ENCODE peak calls at places on chromosome 1, in seven cellular contexts. V is IMR-90, X is pancreas, U is breast epithelium, Q is heart left ventricle, I is GM23338, F is lower lobe of right lung. A is an unnamed sample.
A peak's percentile ranks its signal among the peaks of the same experiment; 100 is the strongest.

GRCh38 chr1:61980561-61980960 is 214.1 kb upstream of the L1TD1 start:
- DNase-seq in F (no peak), Q (no peak), V (no peak), X (no peak), U (no peak), I (peak; percentile 58), A (no peak)

GRCh38 chr1:36304521-36304920 is 1.6 kb upstream of the SH3D21 start:
- DNase-seq in V (no peak), U (no peak), I (no peak), X (peak; percentile 32), F (peak; percentile 57), Q (no peak), A (no peak)

GRCh38 chr1:155140630-155140953 is 261 bp upstream of the DPM3 start:
- DNase-seq in I (no peak), Q (no peak), V (no peak), U (no peak), F (no peak), X (no peak), A (no peak)

GRCh38 chr1:118988186-118989005 is at the start of gene TBX15:
- DNase-seq in U (no peak), Q (no peak), V (no peak), F (no peak), I (peak; percentile 92), X (no peak), A (no peak)

GRCh38 chr1:171984850-171985485 is 143.7 kb downstream of the DNM3 start:
- DNase-seq in V (peak; percentile 49), I (peak; percentile 72), U (no peak), F (no peak), X (no peak), Q (no peak), A (no peak)

GRCh38 chr1:168803696-168804510 is 74.9 kb upstream of the DPT start:
- DNase-seq in V (no peak), X (peak; percentile 22), F (no peak), U (no peak), Q (no peak), I (peak; percentile 31), A (no peak)

GRCh38 chr1:170594227-170594626 is 62.3 kb downstream of the GORAB start:
- DNase-seq in X (no peak), Q (no peak), F (no peak), I (no peak), V (no peak), U (no peak), A (no peak)

GRCh38 chr1:204342310-204342709 is 17.4 kb downstream of the PLEKHA6 start:
- DNase-seq in Q (no peak), U (no peak), F (no peak), I (peak; percentile 55), V (no peak), X (no peak), A (no peak)

DNA sequence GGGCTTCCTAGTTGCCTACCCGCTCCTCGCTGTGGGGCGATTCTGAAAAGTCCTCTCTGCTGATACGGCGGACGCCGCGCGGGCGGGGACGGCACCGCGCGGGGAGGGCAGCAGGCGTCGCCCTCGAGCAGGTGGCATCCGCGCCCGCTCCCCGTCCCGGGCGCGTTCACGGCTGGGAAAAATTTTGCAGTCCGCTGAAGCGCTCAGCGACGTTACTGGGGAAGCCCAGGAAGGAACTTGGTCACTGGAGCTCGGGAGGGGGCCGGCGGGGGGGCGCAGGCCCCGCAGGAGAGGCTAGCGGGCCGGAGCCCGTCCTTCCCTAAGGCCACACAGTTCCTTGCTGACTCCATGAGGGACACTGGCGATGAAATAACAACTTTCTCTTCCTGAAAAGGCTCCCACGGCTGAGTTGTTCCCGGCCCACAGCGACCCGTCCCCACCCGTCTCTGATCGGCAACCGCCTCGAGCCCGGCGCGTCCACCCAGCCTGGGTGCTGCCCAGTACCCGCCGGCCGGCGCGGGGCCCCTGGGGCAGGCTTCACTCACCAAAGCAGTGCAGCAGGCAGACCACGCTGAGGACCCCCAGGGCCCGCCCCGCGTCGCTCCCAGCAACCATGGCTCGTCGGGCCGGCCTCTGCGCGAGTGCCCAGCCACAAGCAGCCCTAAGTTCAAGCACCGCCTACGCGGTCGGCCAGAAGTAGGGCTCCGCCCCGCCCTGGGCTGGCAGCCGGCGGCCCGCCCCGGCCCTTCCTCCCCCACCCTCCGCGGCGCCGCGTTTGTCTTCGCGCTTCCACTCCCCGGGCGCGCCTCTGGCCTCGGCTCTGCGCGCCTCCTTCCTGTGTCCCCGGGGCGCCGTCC is at the start of gene CD58:
- DNase-seq in Q (peak; percentile 95), I (peak; percentile 91), V (peak; percentile 63), U (peak; percentile 83), F (peak; percentile 96), X (peak; percentile 84), A (peak; percentile 30)
- TF ChIP-seq CTCF in Q (peak; percentile 72), I (peak; percentile 47), V (peak; percentile 63), U (peak; percentile 49), F (peak; percentile 75), X (peak; percentile 47), A (peak; percentile 59)

GRCh38 chr1:161473363-161473762 is 31.9 kb upstream of the FCGR2A start:
- DNase-seq in I (peak; percentile 80), F (no peak), Q (no peak), X (no peak), V (no peak), U (no peak), A (no peak)
- H3K4me3 ChIP-seq in I (peak overlapping the region; percentile 52), F (peak overlapping the region; percentile 10), Q (no peak overlapping the region), X (no peak overlapping the region), V (peak overlapping the region; percentile 40), U (no peak overlapping the region), A (peak overlapping the region; percentile 16)

GRCh38 chr1:9309080-9309479 is 16.4 kb downstream of the SPSB1 start:
- DNase-seq in X (no peak), I (no peak), F (no peak), V (no peak), U (no peak), Q (no peak), A (no peak)
- H3K27me3 ChIP-seq in X (no peaks in the 10 kb centered on the region), I (no peaks in the 10 kb centered on the region), F (no peaks in the 10 kb centered on the region), V (no peaks in the 10 kb centered on the region), U (no peaks in the 10 kb centered on the region), Q (no peaks in the 10 kb centered on the region), A (no peaks in the 10 kb centered on the region)

GRCh38 chr1:59409525-59409924 is 112.6 kb downstream of the FGGY start:
- DNase-seq in V (no peak), F (no peak), Q (no peak), I (no peak), X (no peak), U (no peak), A (no peak)

GRCh38 chr1:59406437-59407164 is 109.7 kb downstream of the FGGY start:
- DNase-seq in X (no peak), V (no peak), U (no peak), I (no peak), F (no peak), Q (no peak), A (no peak)

GRCh38 chr1:59401581-59401980 is 104.7 kb downstream of the FGGY start:
- DNase-seq in X (no peak), Q (no peak), F (no peak), I (no peak), V (peak; percentile 36), U (no peak), A (no peak)

GRCh38 chr1:59408608-59409007 is 111.7 kb downstream of the FGGY start:
- DNase-seq in Q (no peak), V (peak; percentile 53), F (no peak), U (no peak), I (no peak), X (no peak), A (no peak)

DNA sequence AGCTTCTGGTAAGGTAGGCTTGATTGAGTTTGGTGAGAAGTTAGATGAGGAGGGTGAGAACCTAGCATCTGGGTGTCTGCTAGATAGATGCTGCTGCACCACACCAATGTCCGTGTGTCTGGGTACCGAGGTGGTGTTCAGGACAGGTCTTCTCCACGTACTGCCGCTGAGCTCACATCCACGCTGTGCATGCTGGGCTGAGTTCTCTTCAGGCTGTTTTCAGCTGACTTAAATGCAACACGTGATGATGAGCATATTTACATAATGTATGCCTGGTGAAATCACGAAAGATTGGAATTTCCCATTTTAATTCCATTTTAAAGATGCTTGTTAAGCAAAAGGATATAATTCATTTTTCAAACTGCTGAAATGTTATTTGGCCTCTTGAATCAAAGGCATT is 107.8 kb downstream of the FGGY start:
- DNase-seq in F (no peak), V (no peak), U (no peak), X (no peak), Q (no peak), I (no peak), A (peak; percentile 19)
- TF ChIP-seq CTCF in F (no peak), V (no peak), U (no peak), X (no peak), Q (no peak), I (no peak), A (no peak)

DNA sequence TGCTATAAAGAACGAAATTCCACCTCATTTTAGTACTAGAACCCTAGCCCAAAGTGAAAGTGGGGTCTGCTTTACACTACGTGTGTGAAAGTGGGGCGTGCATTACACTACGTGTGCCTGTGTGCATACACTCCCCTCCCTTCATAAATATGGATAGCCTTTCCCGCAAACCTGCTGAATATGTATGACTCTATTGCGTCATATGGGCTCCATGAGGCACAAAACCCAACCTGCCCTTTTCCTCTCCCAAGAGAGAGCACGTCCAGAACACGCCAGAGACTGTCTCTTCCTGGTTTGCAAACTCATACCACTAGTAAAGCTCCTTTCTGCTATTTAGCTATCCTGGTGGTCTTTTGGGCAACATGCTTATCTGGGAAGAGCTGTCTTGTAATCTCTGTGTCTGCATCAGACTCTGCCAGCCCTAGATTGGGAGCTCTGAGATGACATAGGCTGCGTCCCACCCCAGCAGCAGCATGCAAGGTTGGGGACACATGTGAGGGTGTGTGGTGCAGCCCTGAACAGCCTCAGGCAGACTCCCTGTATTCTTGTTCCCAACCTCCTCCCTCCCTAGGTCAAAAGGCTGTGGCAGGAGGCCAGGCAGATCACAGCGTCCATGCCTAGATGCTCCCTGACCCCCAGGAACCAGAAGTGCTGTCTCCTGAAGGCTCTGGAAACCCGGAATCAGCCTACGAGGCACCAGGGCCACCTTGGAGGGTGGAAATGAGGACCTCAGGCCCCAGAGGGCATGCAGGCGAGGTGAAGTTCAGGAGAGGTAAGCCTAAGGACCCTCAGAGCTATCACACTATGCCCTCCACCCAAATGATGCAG is 12.3 kb upstream of the PADI1 start:
- DNase-seq in X (no peak), F (no peak), I (no peak), Q (no peak), V (no peak), U (no peak), A (no peak)
- H3K4me3 ChIP-seq in X (no peak overlapping the region), F (no peak overlapping the region), I (no peak overlapping the region), Q (no peak overlapping the region), V (no peak overlapping the region), U (no peak overlapping the region), A (no peak overlapping the region)

DNA sequence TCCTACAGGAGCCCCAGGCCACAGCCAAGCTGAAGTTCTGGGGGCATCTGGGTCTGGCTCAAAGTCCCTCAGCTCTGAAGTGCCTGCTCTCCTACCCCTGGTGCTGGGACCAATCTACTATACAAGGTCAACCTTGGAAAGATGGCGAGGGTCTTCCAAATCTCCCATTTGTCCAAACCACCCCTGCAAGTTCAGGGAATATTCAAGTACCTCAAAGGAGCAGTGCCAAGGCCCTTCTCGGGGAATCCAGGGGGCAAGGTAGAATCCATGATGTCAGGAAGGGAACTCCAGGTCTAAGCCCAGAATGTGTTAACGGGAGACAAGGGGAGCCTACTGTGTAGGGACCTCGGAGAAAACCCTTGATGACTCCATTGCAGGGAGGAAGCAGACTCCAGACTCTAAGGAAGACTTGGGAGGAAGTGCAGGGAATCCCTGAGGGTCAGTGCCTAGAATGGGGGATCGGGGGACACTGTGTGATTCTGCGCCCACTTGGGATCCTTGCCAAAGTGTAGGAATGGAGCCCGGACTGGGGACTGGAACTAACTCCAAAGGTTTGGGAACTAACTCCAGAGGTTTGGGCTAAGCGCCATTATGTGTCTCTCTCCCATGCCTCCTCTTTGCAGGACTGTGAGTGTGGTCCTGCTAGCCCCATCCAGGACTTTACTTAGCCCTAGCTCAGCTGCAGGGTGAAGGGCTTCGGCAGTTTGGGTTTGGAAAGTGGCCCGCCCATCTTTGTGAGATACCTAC is 8.7 kb downstream of the TAL1 start:
- DNase-seq in X (no peak), I (no peak), U (no peak), V (no peak), F (no peak), Q (no peak), A (no peak)
- H3K27me3 ChIP-seq in X (no peaks in the 10 kb centered on the region), I (peaks cover 98% of the 10 kb centered on the region), U (peaks cover 4% of the 10 kb centered on the region), V (peaks cover 82% of the 10 kb centered on the region), F (peaks cover 70% of the 10 kb centered on the region), Q (peaks cover 50% of the 10 kb centered on the region), A (peaks cover 55% of the 10 kb centered on the region)